ENCODE peak calls at places on chromosomes 11 and 22, in six cellular contexts. A is mammary epithelial cell, T is foreskin fibroblast, L is tibial nerve, Q is AG10803, I is OCI-LY7. O is an unnamed sample.

GRCh38 chr11:117316197-117316961 is at the start of gene BACE1:
- DNase-seq in I (no peak), L (peak), T (peak), A (peak), Q (peak), O (no peak)

GRCh38 chr11:32353884-32354283 is 81.5 kb downstream of the WT1 start:
- DNase-seq in Q (no peak), A (no peak), I (no peak), T (no peak), L (no peak), O (no peak)

GRCh38 chr22:33044059-33044458 is 14.1 kb downstream of the SYN3 start:
- DNase-seq in Q (no peak), I (no peak), A (no peak), L (no peak), T (no peak), O (no peak)

GRCh38 chr11:9066432-9066925 is 24.9 kb downstream of the SCUBE2 start:
- DNase-seq in T (no peak), I (no peak), Q (no peak), A (no peak), L (no peak), O (no peak)

GRCh38 chr22:35601013-35601580 is 16.0 kb downstream of the MB start:
- DNase-seq in I (no peak), T (no peak), Q (no peak), A (no peak), L (no peak), O (no peak)

GRCh38 chr22:38733329-38734202 is 22.2 kb downstream of the SUN2 start:
- DNase-seq in A (no peak), T (peak), L (peak), I (peak), Q (peak), O (no peak)

GRCh38 chr22:45448431-45448830 is 34.9 kb downstream of the RIBC2 start:
- DNase-seq in T (peak), I (no peak), A (no peak), L (peak), Q (peak), O (no peak)

GRCh38 chr11:107018902-107019493 is 722 bp upstream of the GUCY1A2 start:
- DNase-seq in A (peak), T (peak), Q (peak), L (peak), I (no peak), O (no peak)

GRCh38 chr22:28903080-28903479 is 19.7 kb downstream of the ZNRF3 start:
- DNase-seq in I (no peak), A (no peak), L (no peak), Q (no peak), T (peak), O (no peak)

GRCh38 chr11:66115638-66116410 is 45.8 kb downstream of the PACS1 start:
- DNase-seq in T (no peak), A (no peak), L (no peak), Q (no peak), I (peak), O (no peak)

GRCh38 chr11:12144306-12145174 is 34.1 kb downstream of the MICAL2 start:
- DNase-seq in A (no peak), I (no peak), T (no peak), Q (no peak), L (no peak), O (no peak)

GRCh38 chr11:133833101-133833898 is 12.0 kb downstream of the SPATA19 start:
- DNase-seq in T (no peak), A (no peak), Q (no peak), I (no peak), L (no peak), O (no peak)

GRCh38 chr11:104164028-104164520 is at the start of gene PDGFD:
- DNase-seq in T (peak), I (peak), Q (peak), L (peak), A (peak), O (no peak)

GRCh38 chr22:40533712-40534378 is 102.7 kb downstream of the MRTFA start:
- DNase-seq in L (no peak), I (peak), T (peak), Q (peak), A (peak), O (no peak)

GRCh38 chr11:18027475-18027874 is 14.6 kb upstream of the SERGEF start:
- DNase-seq in A (no peak), L (no peak), T (no peak), Q (no peak), I (no peak), O (no peak)

GRCh38 chr11:92917927-92918326 is 51.5 kb upstream of the MTNR1B start:
- DNase-seq in Q (no peak), I (no peak), A (no peak), T (no peak), L (no peak), O (no peak)

GRCh38 chr11:70596091-70596490 is 197.8 kb downstream of the CTTN start:
- DNase-seq in T (no peak), A (no peak), I (no peak), L (no peak), Q (no peak), O (no peak)

GRCh38 chr11:66747480-66747879 is 18.5 kb upstream of the SPTBN2 start:
- DNase-seq in L (no peak), Q (no peak), I (no peak), A (no peak), T (no peak), O (no peak)

GRCh38 chr11:87851234-87851633 is 324.0 kb downstream of the RAB38 start:
- DNase-seq in A (peak), L (no peak), I (no peak), T (peak), Q (peak), O (peak)

GRCh38 chr22:24482586-24482985 is 12.5 kb upstream of the UPB1 start:
- DNase-seq in Q (peak), T (peak), L (no peak), I (no peak), A (peak), O (no peak)

GRCh38 chr11:120121336-120121735 is 16.6 kb downstream of the TRIM29 start:
- DNase-seq in Q (no peak), L (no peak), T (no peak), I (no peak), A (peak), O (no peak)

GRCh38 chr11:45674481-45675190 is 9.2 kb upstream of the CHST1 start:
- DNase-seq in A (no peak), L (no peak), I (no peak), Q (no peak), T (no peak), O (no peak)

GRCh38 chr11:15697437-15698236 is 582.9 kb downstream of the INSC start:
- DNase-seq in T (no peak), Q (no peak), L (no peak), I (no peak), A (no peak), O (no peak)

GRCh38 chr11:34909955-34910354 is 6.2 kb downstream of the APIP start:
- DNase-seq in Q (peak), T (no peak), I (no peak), L (no peak), A (no peak), O (no peak)

GRCh38 chr11:95111923-95112540 is 22.4 kb downstream of the ENDOD1 start:
- DNase-seq in I (no peak), L (no peak), T (no peak), A (no peak), Q (no peak), O (no peak)

DNA sequence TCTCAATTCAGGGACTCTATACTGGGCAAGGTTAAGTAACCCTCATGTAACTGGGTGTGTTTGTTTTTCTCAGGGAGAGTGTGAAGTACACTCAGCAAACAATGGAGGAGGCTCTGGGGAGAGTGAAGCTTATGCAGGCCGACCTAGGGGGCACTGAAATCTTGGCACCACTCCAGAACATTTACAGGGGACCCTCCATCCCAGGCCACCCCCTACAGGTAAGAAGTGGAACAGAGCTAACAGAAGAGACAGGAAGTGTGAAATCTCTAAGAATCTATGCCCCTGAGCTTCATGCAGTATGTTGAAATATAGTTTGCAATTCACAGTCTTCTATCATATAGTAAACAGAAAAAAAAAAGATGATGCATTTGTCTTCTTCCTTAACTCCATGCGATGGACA is 8.3 kb downstream of the VWA5A start:
- DNase-seq in I (no peak), A (no peak), Q (no peak), T (no peak), L (no peak), O (no peak)
- TF ChIP-seq CTCF in I (peak), A (peak), Q (peak), T (no peak), L (no peak), O (no peak)

DNA sequence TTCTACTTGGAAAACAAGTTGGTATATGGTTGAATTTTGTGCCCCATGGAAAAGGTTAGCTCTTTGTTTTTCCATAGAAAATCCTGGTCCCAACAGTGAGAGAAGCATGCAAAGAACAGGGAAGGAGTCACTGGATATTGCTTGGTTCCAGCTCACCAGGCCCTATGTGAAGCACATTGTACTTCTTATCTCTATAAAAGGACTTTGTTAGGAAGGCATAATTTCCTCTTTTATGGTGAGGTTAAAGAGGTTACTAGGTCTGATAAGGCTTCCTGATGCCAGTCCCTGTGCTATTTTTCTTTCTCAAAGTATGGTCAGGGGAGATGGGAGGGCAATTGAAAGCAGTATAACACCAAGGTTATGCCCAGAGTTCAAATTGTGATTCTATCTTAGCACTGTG is 162.6 kb downstream of the KIF18A start:
- DNase-seq in A (no peak), L (no peak), I (no peak), Q (no peak), T (no peak), O (no peak)
- H3K4me3 ChIP-seq in A (no peak), L (no peak), I (no peak), Q (no peak), T (no peak), O (no peak)

GRCh38 chr22:27029584-27030130 is 372.3 kb downstream of the MIAT start:
- DNase-seq in T (no peak), L (no peak), I (no peak), A (no peak), Q (no peak), O (no peak)

GRCh38 chr22:27028093-27028492 is 370.7 kb downstream of the MIAT start:
- DNase-seq in T (peak), L (no peak), Q (no peak), I (no peak), A (no peak), O (no peak)

DNA sequence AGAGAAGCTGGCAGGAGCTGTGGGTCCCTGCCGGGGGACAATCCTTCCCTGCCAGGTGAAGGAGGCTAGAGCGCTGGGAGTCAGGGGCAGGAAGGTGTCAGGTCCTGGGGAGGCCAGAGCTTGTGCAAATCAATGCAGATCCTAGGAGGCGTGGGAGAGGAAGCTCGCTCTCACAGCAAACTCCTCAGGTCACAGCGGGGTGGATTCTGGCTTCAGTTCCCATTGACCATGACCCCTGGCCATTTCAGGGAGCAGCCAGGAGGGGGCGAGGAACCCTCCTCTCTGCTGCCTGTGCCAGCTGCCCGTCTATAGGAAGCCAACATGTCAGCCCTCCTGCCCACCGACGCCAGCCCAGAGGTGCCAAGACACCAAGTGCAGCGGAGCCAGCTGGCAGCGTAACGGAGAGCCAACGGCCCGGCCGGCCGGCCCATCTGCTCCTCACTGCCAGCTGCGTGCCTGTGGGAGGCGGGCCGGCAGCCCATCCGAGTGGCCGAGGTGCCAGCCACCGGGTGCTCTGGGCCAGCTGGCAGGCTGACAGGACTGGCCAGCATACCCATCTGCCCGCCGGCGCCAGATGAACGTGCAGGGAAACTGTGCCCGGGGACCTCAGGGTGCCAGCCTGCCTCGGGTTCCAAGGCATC is 374.9 kb downstream of the MIAT start:
- DNase-seq in I (no peak), Q (no peak), L (no peak), T (no peak), A (no peak), O (no peak)
- TF ChIP-seq CTCF in I (peak), Q (peak), L (no peak), T (no peak), A (no peak), O (peak)

GRCh38 chr22:49632199-49633009 is 195.3 kb downstream of the BRD1 start:
- DNase-seq in I (no peak), Q (peak), L (no peak), T (peak), A (peak), O (no peak)
- H3K4me3 ChIP-seq in I (no peak), Q (peak), L (no peak), T (peak), A (no peak), O (peak)